ENCODE peak calls at places on chromosomes 1 and 21, in five cellular contexts. R is HepG2, C is K562, W is IMR-90, T is H1. D is an unnamed sample.

GRCh38 chr1:23171181-23171755 is 2.6 kb upstream of the LUZP1 start:
- DNase-seq in W (no peak), T (no peak), C (no peak), R (no peak), D (no peak)

GRCh38 chr1:234515821-234516241 is 36.9 kb upstream of the TARBP1 start:
- DNase-seq in R (no peak), C (no peak), T (no peak), W (peak; percentile 61), D (no peak)

GRCh38 chr1:221053889-221054288 is 174.6 kb downstream of the HLX start:
- DNase-seq in C (no peak), R (no peak), W (no peak), T (no peak), D (no peak)

GRCh38 chr1:231723146-231723545 is 96.6 kb downstream of the DISC1 start:
- DNase-seq in T (no peak), W (no peak), R (no peak), C (no peak), D (no peak)

GRCh38 chr1:230581446-230582079 is 60.7 kb upstream of the COG2 start:
- DNase-seq in W (no peak), T (peak; percentile 67), R (peak; percentile 41), C (peak; percentile 40), D (peak; percentile 32)

GRCh38 chr1:159712080-159712479 is 2.3 kb downstream of the CRP start:
- DNase-seq in W (no peak), R (no peak), C (no peak), T (no peak), D (no peak)

GRCh38 chr1:108016451-108016920 is 51.5 kb upstream of the VAV3 start:
- DNase-seq in C (peak; percentile 85), W (no peak), T (no peak), R (no peak), D (no peak)

GRCh38 chr1:84412316-84412942 is 14.1 kb downstream of the DNASE2B start:
- DNase-seq in W (peak; percentile 88), C (no peak), T (no peak), R (no peak), D (no peak)

GRCh38 chr1:90607736-90608135 is 109.4 kb downstream of the BARHL2 start:
- DNase-seq in W (no peak), T (no peak), C (no peak), R (no peak), D (no peak)

GRCh38 chr1:11858968-11859871 is 475 bp upstream of the NPPB start:
- DNase-seq in R (peak; percentile 52), T (peak; percentile 94), W (peak; percentile 49), C (peak; percentile 93), D (peak; percentile 37)

GRCh38 chr1:115373305-115373704 is 35.3 kb upstream of the NGF start:
- DNase-seq in T (no peak), C (no peak), R (no peak), W (peak; percentile 95), D (peak; percentile 7)

GRCh38 chr1:205068001-205068400 is 16.3 kb downstream of the TMEM81 start:
- DNase-seq in C (no peak), R (no peak), W (no peak), T (no peak), D (no peak)
- TF ChIP-seq MAFK in C (no peak), R (no peak), W (no peak), T (no peak), D (no peak)

DNA sequence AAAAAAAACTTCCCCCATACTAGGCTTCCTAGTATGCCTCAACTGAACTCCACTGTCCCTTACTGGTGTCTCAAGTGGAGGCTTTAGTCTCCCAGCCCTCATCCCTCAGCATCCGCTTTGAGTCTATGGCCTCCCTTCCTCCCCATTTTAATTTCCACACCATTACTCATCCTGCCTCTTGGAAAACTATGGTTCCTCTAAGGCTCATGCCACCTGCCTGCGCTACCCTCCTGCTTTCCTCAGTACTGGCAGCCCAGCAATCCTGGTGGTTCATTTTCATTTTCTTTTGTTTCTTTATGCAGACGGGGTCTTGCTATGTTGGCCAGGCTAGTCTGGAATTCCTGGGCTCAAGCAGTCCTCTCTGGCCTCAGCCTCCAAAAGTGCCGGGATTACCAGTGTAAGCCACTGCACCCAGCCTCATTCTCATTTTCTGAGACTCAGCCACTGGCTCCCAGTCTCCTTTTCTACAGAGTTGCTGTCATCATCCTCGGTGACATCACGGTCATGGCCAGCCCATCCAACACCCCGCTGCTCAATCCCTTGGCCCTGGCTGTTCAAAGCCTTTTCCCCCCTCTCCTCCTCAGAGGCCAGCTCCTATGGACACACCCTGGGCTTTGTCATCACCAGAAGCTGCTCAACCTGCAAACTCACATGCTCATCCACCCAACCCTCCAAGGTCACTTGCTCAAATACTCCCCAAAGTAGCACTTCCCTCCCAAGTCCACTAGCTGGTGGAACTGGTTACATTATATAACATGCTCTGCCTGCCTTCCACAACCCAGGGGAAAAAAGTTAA is 2.3 kb upstream of the PMVK start:
- DNase-seq in R (no peak), C (no peak), T (no peak), W (no peak), D (peak; percentile 35)
- TF ChIP-seq CEBPB in R (no peak), C (no peak), T (no peak), W (no peak), D (no peak)

DNA sequence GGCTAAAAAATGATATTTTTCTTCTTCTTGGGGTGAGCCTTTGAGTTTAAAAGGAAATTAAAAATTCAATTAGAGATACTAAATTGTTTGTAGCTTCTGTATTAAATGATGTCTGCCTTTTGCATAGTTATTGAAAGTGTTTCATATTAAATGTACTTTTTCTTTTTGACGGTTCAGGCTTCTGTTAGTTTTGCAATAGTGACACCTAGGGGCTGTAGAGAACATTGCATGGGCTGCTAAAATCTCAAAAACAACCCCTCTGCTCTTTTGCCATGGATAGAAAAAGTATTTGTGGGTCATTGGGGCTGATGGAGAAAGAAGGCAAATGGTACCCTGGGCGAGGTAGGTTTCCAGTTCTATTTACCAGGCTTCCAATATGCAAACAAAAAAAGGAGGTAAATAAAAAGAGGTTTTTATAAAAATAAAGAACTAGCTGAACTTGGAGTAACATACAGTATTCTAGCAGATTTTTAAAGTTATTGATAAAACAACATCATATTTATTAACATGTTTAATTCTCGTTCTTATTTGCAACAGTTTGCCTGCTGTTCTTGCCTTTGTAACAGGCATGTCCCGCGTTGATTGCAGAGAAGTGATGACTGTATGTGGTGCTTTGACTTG is 115.4 kb upstream of the HOOK1 start:
- DNase-seq in W (peak; percentile 57), C (peak; percentile 48), T (no peak), R (peak; percentile 48), D (peak; percentile 30)
- TF ChIP-seq MAFK in W (no peak), C (no peak), T (no peak), R (no peak), D (no peak)

DNA sequence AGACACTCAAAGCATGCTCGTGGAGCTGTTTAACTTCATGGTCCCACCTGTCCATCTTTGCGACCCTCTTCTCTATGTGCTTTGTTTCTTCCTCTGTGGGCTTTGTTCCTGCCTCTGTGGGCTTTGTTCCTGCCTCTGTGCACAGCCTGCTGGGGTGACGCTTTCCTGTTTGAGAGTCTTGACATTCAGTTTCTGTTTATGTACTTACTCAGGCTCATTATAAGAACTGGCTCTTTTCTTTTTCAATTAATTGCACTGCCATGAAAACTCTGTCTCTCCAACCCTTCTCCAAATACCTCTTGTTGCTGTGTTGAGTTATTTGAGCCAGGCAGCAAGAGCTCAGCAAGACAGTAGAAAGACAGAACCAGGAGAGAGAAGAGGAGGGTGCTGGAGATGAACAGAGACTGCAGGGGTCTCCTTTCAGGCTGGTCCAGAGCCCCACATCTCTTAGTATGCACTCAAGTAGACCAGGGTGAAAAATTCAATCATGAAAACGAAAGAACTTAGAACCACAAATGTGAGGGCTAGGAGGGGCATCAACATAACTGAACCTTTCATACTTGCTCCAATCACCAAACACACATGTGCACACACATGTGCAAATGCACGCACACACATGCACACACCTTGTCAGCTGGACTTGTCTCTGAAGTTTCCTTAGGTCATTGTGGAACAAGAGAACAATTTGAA is 88.3 kb upstream of the SGIP1 start:
- DNase-seq in T (no peak), W (no peak), R (no peak), C (no peak), D (no peak)
- TF ChIP-seq CEBPB in T (no peak), W (no peak), R (no peak), C (no peak), D (no peak)

GRCh38 chr21:33286600-33287456 is 20.7 kb downstream of the IL10RB start:
- DNase-seq in W (peak; percentile 70), C (no peak), R (peak; percentile 73), T (no peak), D (peak; percentile 84)
- TF ChIP-seq MAFK in W (no peak), C (no peak), R (no peak), T (no peak), D (no peak)

DNA sequence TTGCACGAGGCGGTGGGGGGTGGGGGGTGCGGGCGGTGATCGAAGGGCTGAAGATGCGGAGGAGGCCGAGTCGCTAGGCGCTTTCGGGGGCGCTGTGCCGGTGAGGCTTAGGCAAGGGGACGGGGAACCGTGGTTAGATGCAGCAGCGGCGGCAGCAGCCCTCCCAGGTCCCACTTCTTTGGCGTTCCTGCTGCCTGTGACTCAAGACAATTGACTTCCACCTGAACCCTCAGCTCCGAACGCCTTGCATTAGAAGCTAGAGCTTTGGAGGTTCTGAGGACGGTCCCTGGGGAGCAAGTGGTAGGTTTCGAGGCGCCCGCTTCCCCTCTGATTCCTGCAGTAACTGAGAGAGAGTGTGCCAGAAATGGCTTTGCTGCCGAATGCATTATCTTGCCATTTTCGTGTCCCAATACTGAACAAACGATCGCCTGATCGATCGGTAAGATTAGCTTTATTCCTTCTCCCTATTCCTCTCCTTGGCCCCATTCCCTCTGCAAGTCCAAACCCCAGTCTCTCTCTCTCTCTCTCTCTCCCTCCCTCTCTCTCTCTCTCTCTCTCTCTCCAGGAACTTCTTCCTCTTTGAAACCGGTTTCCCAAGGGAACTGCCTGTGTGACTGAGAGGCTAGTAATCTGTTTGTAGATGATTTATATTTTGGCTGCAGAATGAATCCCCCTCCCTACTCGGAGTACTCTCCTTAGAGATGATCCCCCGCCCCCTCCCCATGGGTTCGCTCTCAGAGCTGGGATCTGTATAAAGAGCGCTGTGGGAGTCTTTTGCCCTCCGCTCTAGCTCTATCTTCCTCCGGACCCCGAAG is 736 bp upstream of the BRINP3 start:
- DNase-seq in R (no peak), T (peak; percentile 65), C (no peak), W (peak; percentile 37), D (peak; percentile 24)
- TF ChIP-seq CEBPB in R (no peak), T (no peak), C (no peak), W (no peak), D (no peak)

DNA sequence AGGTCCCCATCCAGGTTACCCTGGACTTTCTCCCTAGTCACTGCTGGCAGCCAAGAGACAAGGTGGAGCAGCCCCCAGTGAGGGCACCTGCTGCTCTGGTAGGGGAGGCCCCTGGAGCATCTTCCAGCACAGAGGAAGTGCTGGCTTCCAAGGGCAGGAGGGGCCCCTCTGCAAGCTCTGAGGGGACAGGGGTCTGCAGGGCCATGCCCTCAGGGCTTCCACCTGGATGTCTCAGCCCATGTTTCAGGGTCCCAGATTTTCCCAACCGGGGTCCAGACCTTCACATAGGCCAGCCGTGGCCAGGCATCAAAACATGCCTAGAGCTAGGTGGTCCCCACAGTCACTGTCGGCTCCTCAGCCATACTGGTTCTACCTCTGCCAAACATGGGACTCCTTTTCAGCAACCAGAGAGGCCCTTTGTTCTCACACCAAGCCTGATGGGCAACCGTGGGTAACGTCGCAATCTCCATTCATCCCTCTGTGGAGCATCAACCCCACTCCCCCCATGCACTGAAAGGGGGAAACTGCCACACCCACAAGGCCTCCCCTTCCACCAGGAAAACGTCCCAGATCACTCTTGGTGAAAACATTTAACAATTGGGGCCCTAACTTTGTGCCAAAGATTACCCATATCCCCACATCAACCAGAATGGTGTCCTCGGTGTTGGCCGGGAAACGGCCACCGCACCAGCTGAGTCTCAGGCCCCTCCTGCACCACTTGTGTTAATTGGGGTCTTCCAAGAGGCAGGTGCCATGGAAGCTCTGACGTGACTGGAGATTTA is 1.9 kb upstream of the COL6A2 start:
- DNase-seq in W (no peak), R (no peak), T (peak; percentile 41), C (peak; percentile 11), D (no peak)
- TF ChIP-seq MAFK in W (no peak), R (no peak), T (no peak), C (no peak), D (no peak)

D was measured in A549.